ENCODE peak calls at places on chromosomes 6 and 20, in nine cellular contexts. G, A, J, N, T, W, I, U and L are unnamed samples.

GRCh38 chr20:34863421-34863965 is 9.2 kb downstream of the GGT7 start:
- DNase-seq in G (no peak), A (no peak), J (no peak), N (no peak), T (no peak), W (no peak), I (no peak), U (no peak), L (no peak)

GRCh38 chr6:52543729-52544324 is 33.0 kb downstream of the TRAM2 start:
- DNase-seq in G (no peak), A (no peak), J (no peak), N (no peak), T (no peak), W (peak), I (no peak), U (no peak), L (no peak)

GRCh38 chr20:56244259-56244658 is 4.3 kb upstream of the MC3R start:
- DNase-seq in G (no peak), A (no peak), J (no peak), N (no peak), T (no peak), W (no peak), I (no peak), U (no peak), L (no peak)

GRCh38 chr20:50532231-50532630 is 22.0 kb downstream of the PTPN1 start:
- DNase-seq in G (no peak), A (no peak), J (no peak), N (no peak), T (no peak), W (no peak), I (no peak), U (no peak), L (no peak)

GRCh38 chr6:114747995-114748625 is 405.3 kb upstream of the HS3ST5 start:
- DNase-seq in G (peak), A (no peak), J (no peak), N (peak), T (peak), W (peak), I (peak), U (peak), L (peak)

GRCh38 chr6:24743265-24743943 is 24.4 kb upstream of the C6orf62 start:
- DNase-seq in G (no peak), A (no peak), J (no peak), N (peak), T (no peak), W (peak), I (no peak), U (no peak), L (no peak)

GRCh38 chr6:11672261-11672660 is 106.3 kb downstream of the ADTRP start:
- DNase-seq in G (no peak), A (no peak), J (no peak), N (no peak), T (no peak), W (peak), I (no peak), U (no peak), L (no peak)

GRCh38 chr6:74368746-74369145 is 672.7 kb downstream of the CD109 start:
- DNase-seq in G (no peak), A (no peak), J (no peak), N (no peak), T (no peak), W (peak), I (no peak), U (no peak), L (no peak)

GRCh38 chr6:168032383-168032760 is 34.9 kb downstream of the KIF25 start:
- DNase-seq in G (no peak), A (no peak), J (no peak), N (peak), T (no peak), W (peak), I (no peak), U (no peak), L (no peak)

GRCh38 chr20:37356961-37357371 is 11.0 kb downstream of the SRC start:
- DNase-seq in G (no peak), A (no peak), J (no peak), N (no peak), T (no peak), W (no peak), I (no peak), U (no peak), L (no peak)

GRCh38 chr6:45212976-45213375 is 115.2 kb upstream of the RUNX2 start:
- DNase-seq in G (no peak), A (no peak), J (no peak), N (no peak), T (no peak), W (peak), I (no peak), U (no peak), L (peak)

GRCh38 chr6:10146723-10147451 is 268.0 kb downstream of the TFAP2A start:
- DNase-seq in G (no peak), A (no peak), J (no peak), N (peak), T (no peak), W (peak), I (no peak), U (no peak), L (peak)

GRCh38 chr6:124310139-124310538 is 506.5 kb downstream of the NKAIN2 start:
- DNase-seq in G (no peak), A (no peak), J (no peak), N (no peak), T (no peak), W (no peak), I (no peak), U (no peak), L (no peak)

GRCh38 chr20:19867940-19868371 is 109.9 kb downstream of the RIN2 start:
- DNase-seq in G (no peak), A (no peak), J (no peak), N (no peak), T (no peak), W (peak), I (no peak), U (peak), L (no peak)

GRCh38 chr6:138001750-138002349 is 105.4 kb downstream of the PERP start:
- DNase-seq in G (no peak), A (peak), J (no peak), N (peak), T (peak), W (peak), I (peak), U (peak), L (peak)

GRCh38 chr6:2531426-2532208 is 219.1 kb downstream of the MYLK4 start:
- DNase-seq in G (no peak), A (no peak), J (no peak), N (peak), T (no peak), W (peak), I (no peak), U (no peak), L (no peak)

GRCh38 chr6:157198425-157199279 is 124.7 kb downstream of the TMEM242 start:
- DNase-seq in G (no peak), A (no peak), J (no peak), N (peak), T (peak), W (no peak), I (peak), U (peak), L (no peak)